ENCODE peak calls at places on chromosomes 3 and 15, in four cellular contexts. One of them, this sample, is unnamed.

GRCh38 chr3:48067271-48067670 is 51.1 kb upstream of the MAP4 start:
- DNase-seq in cardiac muscle cell: no peak
- DNase-seq in heart left ventricle: no peak
- DNase-seq in naive thymus-derived CD4-positive, alpha-beta T cell: no peak
- DNase-seq in this sample: no peak

GRCh38 chr3:5798809-5799208 is 611.3 kb downstream of the EDEM1 start:
- DNase-seq in cardiac muscle cell: no peak
- DNase-seq in heart left ventricle: no peak
- DNase-seq in naive thymus-derived CD4-positive, alpha-beta T cell: no peak
- DNase-seq in this sample: no peak

GRCh38 chr3:86785381-86785780 is 205.6 kb downstream of the VGLL3 start:
- DNase-seq in cardiac muscle cell: no peak
- DNase-seq in heart left ventricle: no peak
- DNase-seq in naive thymus-derived CD4-positive, alpha-beta T cell: no peak
- DNase-seq in this sample: no peak

GRCh38 chr3:19711160-19711782 is 222.7 kb downstream of the EFHB start:
- DNase-seq in cardiac muscle cell: no peak
- DNase-seq in heart left ventricle: no peak
- DNase-seq in naive thymus-derived CD4-positive, alpha-beta T cell: no peak
- DNase-seq in this sample: no peak

GRCh38 chr3:193767353-193768068 is 174.5 kb downstream of the OPA1 start:
- DNase-seq in cardiac muscle cell: no peak
- DNase-seq in heart left ventricle: no peak
- DNase-seq in naive thymus-derived CD4-positive, alpha-beta T cell: no peak
- DNase-seq in this sample: no peak

GRCh38 chr3:134302674-134303073 is 52.0 kb upstream of the RYK start:
- DNase-seq in cardiac muscle cell: no peak
- DNase-seq in heart left ventricle: no peak
- DNase-seq in naive thymus-derived CD4-positive, alpha-beta T cell: no peak
- DNase-seq in this sample: no peak

GRCh38 chr15:42591238-42591936 is 16.0 kb downstream of the STARD9 start:
- DNase-seq in cardiac muscle cell: no peak
- DNase-seq in heart left ventricle: no peak
- DNase-seq in naive thymus-derived CD4-positive, alpha-beta T cell: no peak
- DNase-seq in this sample: no peak

GRCh38 chr3:123728014-123728413 is 143.2 kb upstream of the HACD2 start:
- DNase-seq in cardiac muscle cell: no peak
- DNase-seq in heart left ventricle: no peak
- DNase-seq in naive thymus-derived CD4-positive, alpha-beta T cell: no peak
- DNase-seq in this sample: no peak

GRCh38 chr3:4930501-4930900 is 48.7 kb upstream of the BHLHE40 start:
- DNase-seq in cardiac muscle cell: no peak
- DNase-seq in heart left ventricle: no peak
- DNase-seq in naive thymus-derived CD4-positive, alpha-beta T cell: no peak
- DNase-seq in this sample: no peak

GRCh38 chr3:37124431-37124830 is 50.0 kb downstream of the LRRFIP2 start:
- DNase-seq in cardiac muscle cell: no peak
- DNase-seq in heart left ventricle: no peak
- DNase-seq in naive thymus-derived CD4-positive, alpha-beta T cell: no peak
- DNase-seq in this sample: no peak

GRCh38 chr3:15601399-15602145 is at the start of the genes BTD and HACL1:
- DNase-seq in cardiac muscle cell: peak; percentile 99
- DNase-seq in heart left ventricle: peak; percentile 96
- DNase-seq in naive thymus-derived CD4-positive, alpha-beta T cell: peak; percentile 97
- DNase-seq in this sample: peak; percentile 96

GRCh38 chr3:67018789-67019525 is 20.9 kb downstream of the KBTBD8 start:
- DNase-seq in cardiac muscle cell: no peak
- DNase-seq in heart left ventricle: no peak
- DNase-seq in naive thymus-derived CD4-positive, alpha-beta T cell: no peak
- DNase-seq in this sample: no peak

GRCh38 chr3:56054827-56055226 is 413.4 kb downstream of the ERC2 start:
- DNase-seq in cardiac muscle cell: no peak
- DNase-seq in heart left ventricle: no peak
- DNase-seq in naive thymus-derived CD4-positive, alpha-beta T cell: no peak
- DNase-seq in this sample: no peak

GRCh38 chr3:151283907-151284461 is 5.6 kb upstream of the P2RY14 start:
- DNase-seq in cardiac muscle cell: no peak
- DNase-seq in heart left ventricle: peak; percentile 47
- DNase-seq in naive thymus-derived CD4-positive, alpha-beta T cell: no peak
- DNase-seq in this sample: no peak

GRCh38 chr3:152574461-152575079 is 260.4 kb upstream of the P2RY1 start:
- DNase-seq in cardiac muscle cell: peak; percentile 56
- DNase-seq in heart left ventricle: peak; percentile 56
- DNase-seq in naive thymus-derived CD4-positive, alpha-beta T cell: peak; percentile 17
- DNase-seq in this sample: no peak

GRCh38 chr3:100226712-100227429 is 33.9 kb upstream of the TBC1D23 start:
- DNase-seq in cardiac muscle cell: no peak
- DNase-seq in heart left ventricle: peak; percentile 14
- DNase-seq in naive thymus-derived CD4-positive, alpha-beta T cell: no peak
- DNase-seq in this sample: no peak

GRCh38 chr3:34947849-34948248 is 691.5 kb upstream of the ARPP21 start:
- DNase-seq in cardiac muscle cell: peak; percentile 46
- DNase-seq in heart left ventricle: no peak
- DNase-seq in naive thymus-derived CD4-positive, alpha-beta T cell: no peak
- DNase-seq in this sample: no peak

GRCh38 chr3:16849795-16850194 is 35.0 kb upstream of the PLCL2 start:
- DNase-seq in cardiac muscle cell: no peak
- DNase-seq in heart left ventricle: no peak
- DNase-seq in naive thymus-derived CD4-positive, alpha-beta T cell: no peak
- DNase-seq in this sample: no peak

GRCh38 chr3:114899186-114899931 is 247.7 kb downstream of the ZBTB20 start:
- DNase-seq in cardiac muscle cell: peak; percentile 11
- DNase-seq in heart left ventricle: no peak
- DNase-seq in naive thymus-derived CD4-positive, alpha-beta T cell: no peak
- DNase-seq in this sample: no peak

GRCh38 chr3:12287727-12288465 is 974 bp upstream of the PPARG start:
- DNase-seq in cardiac muscle cell: peak; percentile 61
- DNase-seq in heart left ventricle: peak; percentile 66
- DNase-seq in naive thymus-derived CD4-positive, alpha-beta T cell: no peak
- DNase-seq in this sample: no peak

GRCh38 chr3:171018151-171018935 is 8.2 kb downstream of the SLC2A2 start:
- DNase-seq in cardiac muscle cell: peak; percentile 25
- DNase-seq in heart left ventricle: no peak
- DNase-seq in naive thymus-derived CD4-positive, alpha-beta T cell: no peak
- DNase-seq in this sample: no peak

GRCh38 chr3:62873672-62874397 is 1.4 kb downstream of the CADPS start:
- DNase-seq in cardiac muscle cell: peak; percentile 89
- DNase-seq in heart left ventricle: peak; percentile 64
- DNase-seq in naive thymus-derived CD4-positive, alpha-beta T cell: no peak
- DNase-seq in this sample: no peak

GRCh38 chr15:70212963-70213315 is 115.2 kb upstream of the TLE3 start:
- DNase-seq in cardiac muscle cell: no peak
- DNase-seq in heart left ventricle: no peak
- DNase-seq in naive thymus-derived CD4-positive, alpha-beta T cell: no peak
- DNase-seq in this sample: no peak

GRCh38 chr3:113264741-113265140 is 53.4 kb downstream of the BOC start:
- DNase-seq in cardiac muscle cell: no peak
- DNase-seq in heart left ventricle: no peak
- DNase-seq in naive thymus-derived CD4-positive, alpha-beta T cell: no peak
- DNase-seq in this sample: no peak

GRCh38 chr15:63493451-63493850 is 10.9 kb upstream of the USP3 start:
- DNase-seq in cardiac muscle cell: peak; percentile 58
- DNase-seq in heart left ventricle: no peak
- DNase-seq in naive thymus-derived CD4-positive, alpha-beta T cell: no peak
- DNase-seq in this sample: no peak
- H3K27ac ChIP-seq in cardiac muscle cell: no peak overlapping the region
- H3K27ac ChIP-seq in heart left ventricle: peak overlapping the region; percentile 46
- H3K27ac ChIP-seq in naive thymus-derived CD4-positive, alpha-beta T cell: no peak overlapping the region
- H3K27ac ChIP-seq in this sample: no peak overlapping the region

GRCh38 chr15:55741592-55742497 is 1.1 kb downstream of the PRTG start:
- DNase-seq in cardiac muscle cell: peak; percentile 61
- DNase-seq in heart left ventricle: peak; percentile 23
- DNase-seq in naive thymus-derived CD4-positive, alpha-beta T cell: no peak
- DNase-seq in this sample: no peak

GRCh38 chr15:55740479-55740878 is 2.5 kb downstream of the PRTG start:
- DNase-seq in cardiac muscle cell: no peak
- DNase-seq in heart left ventricle: no peak
- DNase-seq in naive thymus-derived CD4-positive, alpha-beta T cell: no peak
- DNase-seq in this sample: no peak

GRCh38 chr15:55739641-55740040 is 3.3 kb downstream of the PRTG start:
- DNase-seq in cardiac muscle cell: no peak
- DNase-seq in heart left ventricle: no peak
- DNase-seq in naive thymus-derived CD4-positive, alpha-beta T cell: no peak
- DNase-seq in this sample: no peak

GRCh38 chr15:55742498-55742926 is 440 bp downstream of the PRTG start:
- DNase-seq in cardiac muscle cell: peak; percentile 61
- DNase-seq in heart left ventricle: peak; percentile 19
- DNase-seq in naive thymus-derived CD4-positive, alpha-beta T cell: no peak
- DNase-seq in this sample: no peak

GRCh38 chr15:55740981-55741591 is 1.9 kb downstream of the PRTG start:
- DNase-seq in cardiac muscle cell: no peak
- DNase-seq in heart left ventricle: no peak
- DNase-seq in naive thymus-derived CD4-positive, alpha-beta T cell: no peak
- DNase-seq in this sample: no peak
- H3K4me3 ChIP-seq in cardiac muscle cell: peak overlapping the region; percentile 99
- H3K4me3 ChIP-seq in heart left ventricle: peak overlapping the region; percentile 92
- H3K4me3 ChIP-seq in naive thymus-derived CD4-positive, alpha-beta T cell: no peak overlapping the region
- H3K4me3 ChIP-seq in this sample: no peak overlapping the region

DNA sequence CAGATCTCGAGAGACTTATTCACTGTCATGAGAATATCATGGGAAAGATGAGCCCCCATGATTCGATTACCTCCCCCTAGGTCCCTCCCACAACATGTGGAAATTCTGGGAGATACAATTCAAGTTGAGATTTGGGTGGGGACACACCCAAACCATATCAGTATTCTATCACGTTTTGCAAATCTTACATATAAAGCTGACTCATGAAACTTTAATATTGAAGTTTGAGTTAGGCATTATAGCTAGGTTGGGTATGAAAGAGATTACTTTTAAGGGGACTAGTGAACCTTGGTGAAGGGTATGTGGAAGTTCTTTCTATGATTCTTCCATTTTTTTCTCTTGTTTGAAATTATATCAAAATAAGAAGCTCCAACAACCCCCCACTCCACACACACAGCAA is 117.7 kb upstream of the RASGRP1 start:
- DNase-seq in cardiac muscle cell: no peak
- DNase-seq in heart left ventricle: no peak
- DNase-seq in naive thymus-derived CD4-positive, alpha-beta T cell: no peak
- DNase-seq in this sample: no peak
- H3K4me1 ChIP-seq in cardiac muscle cell: no peaks in the 10 kb centered on the region
- H3K4me1 ChIP-seq in heart left ventricle: no peaks in the 10 kb centered on the region
- H3K4me1 ChIP-seq in naive thymus-derived CD4-positive, alpha-beta T cell: peaks cover 55% of the 10 kb centered on the region
- H3K4me1 ChIP-seq in this sample: peaks cover 48% of the 10 kb centered on the region

GRCh38 chr15:51193526-51193925 is 98.8 kb upstream of the TNFAIP8L3 start:
- DNase-seq in cardiac muscle cell: no peak
- DNase-seq in heart left ventricle: no peak
- DNase-seq in naive thymus-derived CD4-positive, alpha-beta T cell: no peak
- DNase-seq in this sample: no peak

GRCh38 chr15:51192560-51193280 is 98.0 kb upstream of the TNFAIP8L3 start:
- DNase-seq in cardiac muscle cell: peak; percentile 88
- DNase-seq in heart left ventricle: peak; percentile 83
- DNase-seq in naive thymus-derived CD4-positive, alpha-beta T cell: peak; percentile 58
- DNase-seq in this sample: peak; percentile 71

GRCh38 chr15:51195459-51195858 is 100.8 kb upstream of the TNFAIP8L3 start:
- DNase-seq in cardiac muscle cell: no peak
- DNase-seq in heart left ventricle: no peak
- DNase-seq in naive thymus-derived CD4-positive, alpha-beta T cell: no peak
- DNase-seq in this sample: no peak

GRCh38 chr15:51191766-51192165 is 97.1 kb upstream of the TNFAIP8L3 start:
- DNase-seq in cardiac muscle cell: no peak
- DNase-seq in heart left ventricle: no peak
- DNase-seq in naive thymus-derived CD4-positive, alpha-beta T cell: no peak
- DNase-seq in this sample: no peak

DNA sequence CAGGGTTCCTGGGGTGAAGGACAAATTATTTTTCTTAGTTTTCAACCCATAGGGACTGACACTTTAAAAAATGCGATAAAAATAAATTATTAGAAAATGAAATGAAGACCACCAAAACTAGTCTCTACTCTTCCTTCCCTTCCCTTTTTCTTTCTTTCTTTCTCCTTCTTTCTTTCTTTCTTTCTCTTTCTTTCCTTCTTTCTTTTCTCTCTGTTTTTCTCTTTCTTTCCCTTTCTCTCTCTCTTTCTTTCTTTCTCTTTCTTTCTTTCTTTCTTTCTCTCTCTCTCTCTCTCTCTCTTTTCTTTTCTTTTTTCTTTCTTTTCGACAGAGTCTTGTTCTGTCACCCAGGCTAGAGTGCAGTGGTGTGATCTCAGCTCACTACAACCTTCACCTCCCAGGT is 99.3 kb upstream of the TNFAIP8L3 start:
- DNase-seq in cardiac muscle cell: no peak
- DNase-seq in heart left ventricle: no peak
- DNase-seq in naive thymus-derived CD4-positive, alpha-beta T cell: no peak
- DNase-seq in this sample: no peak
- H3K27ac ChIP-seq in cardiac muscle cell: no peak overlapping the region
- H3K27ac ChIP-seq in heart left ventricle: no peak overlapping the region
- H3K27ac ChIP-seq in naive thymus-derived CD4-positive, alpha-beta T cell: no peak overlapping the region
- H3K27ac ChIP-seq in this sample: no peak overlapping the region

GRCh38 chr3:157543491-157544035 is 40.3 kb upstream of the VEPH1 start:
- DNase-seq in cardiac muscle cell: no peak
- DNase-seq in heart left ventricle: no peak
- DNase-seq in naive thymus-derived CD4-positive, alpha-beta T cell: no peak
- DNase-seq in this sample: no peak
- H3K4me3 ChIP-seq in cardiac muscle cell: peak overlapping the region; percentile 16
- H3K4me3 ChIP-seq in heart left ventricle: peak overlapping the region; percentile 46
- H3K4me3 ChIP-seq in naive thymus-derived CD4-positive, alpha-beta T cell: no peak overlapping the region
- H3K4me3 ChIP-seq in this sample: no peak overlapping the region

DNA sequence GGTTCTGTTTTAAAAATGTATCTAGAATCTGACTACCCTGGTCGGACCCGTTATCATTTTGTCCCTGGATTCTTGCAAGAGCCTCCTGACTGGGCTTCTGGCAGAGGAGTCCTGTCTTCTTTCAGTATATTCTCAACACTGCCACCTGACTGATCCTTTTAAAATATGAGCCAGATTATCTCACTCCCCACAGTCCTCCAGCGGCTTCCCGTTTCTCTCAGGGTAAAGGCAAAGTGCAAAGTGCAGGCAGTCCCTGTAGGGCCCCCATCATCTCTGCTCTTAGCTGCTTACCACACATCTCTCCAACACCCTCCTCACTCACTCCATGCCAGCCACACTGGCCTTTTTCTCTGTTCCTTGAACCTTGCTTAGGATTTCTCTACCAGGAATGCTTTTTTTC is 28.5 kb downstream of the CRTC3 start:
- DNase-seq in cardiac muscle cell: peak; percentile 63
- DNase-seq in heart left ventricle: peak; percentile 35
- DNase-seq in naive thymus-derived CD4-positive, alpha-beta T cell: no peak
- DNase-seq in this sample: no peak
- H3K4me1 ChIP-seq in cardiac muscle cell: peaks cover 48% of the 10 kb centered on the region
- H3K4me1 ChIP-seq in heart left ventricle: peaks cover 47% of the 10 kb centered on the region
- H3K4me1 ChIP-seq in naive thymus-derived CD4-positive, alpha-beta T cell: peaks cover 55% of the 10 kb centered on the region
- H3K4me1 ChIP-seq in this sample: peaks cover 61% of the 10 kb centered on the region

GRCh38 chr3:188624828-188625227 is 470.9 kb downstream of the LPP start:
- DNase-seq in cardiac muscle cell: no peak
- DNase-seq in heart left ventricle: no peak
- DNase-seq in naive thymus-derived CD4-positive, alpha-beta T cell: no peak
- DNase-seq in this sample: no peak
- H3K27ac ChIP-seq in cardiac muscle cell: no peak overlapping the region
- H3K27ac ChIP-seq in heart left ventricle: no peak overlapping the region
- H3K27ac ChIP-seq in naive thymus-derived CD4-positive, alpha-beta T cell: no peak overlapping the region
- H3K27ac ChIP-seq in this sample: no peak overlapping the region

DNA sequence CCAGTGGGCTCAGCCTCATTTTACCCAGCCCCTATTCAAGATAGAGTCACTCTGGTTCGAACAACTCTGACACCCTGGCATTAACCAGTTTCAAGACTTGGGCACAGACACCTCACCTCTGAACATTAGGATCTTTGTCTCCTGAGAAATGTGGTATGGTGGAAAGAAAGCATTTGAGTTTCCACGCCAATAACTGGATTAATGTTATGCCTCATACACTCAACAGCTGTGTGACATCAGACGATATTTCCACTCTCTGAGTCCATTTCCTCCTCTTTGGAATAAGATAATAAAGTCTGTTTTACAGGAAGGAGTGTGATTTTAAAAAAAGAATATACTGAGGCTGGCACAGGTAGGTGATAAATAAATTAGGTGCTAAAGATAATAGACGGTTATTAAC is 121.3 kb upstream of the CHL1 start:
- DNase-seq in cardiac muscle cell: no peak
- DNase-seq in heart left ventricle: no peak
- DNase-seq in naive thymus-derived CD4-positive, alpha-beta T cell: no peak
- DNase-seq in this sample: no peak
- H3K4me3 ChIP-seq in cardiac muscle cell: no peak overlapping the region
- H3K4me3 ChIP-seq in heart left ventricle: no peak overlapping the region
- H3K4me3 ChIP-seq in naive thymus-derived CD4-positive, alpha-beta T cell: no peak overlapping the region
- H3K4me3 ChIP-seq in this sample: no peak overlapping the region

This sample was measured in CD8-positive, alpha-beta T cell.